ENCODE peak calls at places on chromosomes 1 and 21, in six cellular contexts. P, M, T, F, C and J are unnamed samples.

GRCh38 chr1:102891868-102892625 is 216.3 kb downstream of the COL11A1 start:
- DNase-seq in P (no peak), M (no peak), T (no peak), F (no peak), C (no peak), J (no peak)

GRCh38 chr1:32303358-32303757 is 11.5 kb downstream of the HDAC1 start:
- DNase-seq in P (no peak), M (no peak), T (no peak), F (no peak), C (no peak), J (no peak)

GRCh38 chr1:15280416-15280815 is 33.4 kb downstream of the FHAD1 start:
- DNase-seq in P (no peak), M (no peak), T (no peak), F (no peak), C (no peak), J (no peak)

GRCh38 chr1:157833155-157833554 is 8.5 kb downstream of the CD5L start:
- DNase-seq in P (no peak), M (no peak), T (no peak), F (no peak), C (no peak), J (no peak)

GRCh38 chr1:10678395-10678794 is 118.1 kb downstream of the CASZ1 start:
- DNase-seq in P (no peak), M (no peak), T (no peak), F (no peak), C (no peak), J (no peak)

GRCh38 chr1:25732821-25733220 is 67.2 kb upstream of the SELENON start:
- DNase-seq in P (no peak), M (no peak), T (no peak), F (no peak), C (no peak), J (no peak)

GRCh38 chr1:230073371-230074035 is 6.5 kb downstream of the GALNT2 start:
- DNase-seq in P (no peak), M (no peak), T (no peak), F (no peak), C (no peak), J (no peak)

GRCh38 chr1:234409328-234409727 is 36.1 kb downstream of the COA6 start:
- DNase-seq in P (no peak), M (no peak), T (no peak), F (no peak), C (no peak), J (no peak)

GRCh38 chr1:93708734-93709481 is 27.3 kb upstream of the BCAR3 start:
- DNase-seq in P (no peak), M (no peak), T (no peak), F (no peak), C (no peak), J (no peak)

GRCh38 chr21:37551406-37552355 is 185.1 kb downstream of the DYRK1A start:
- DNase-seq in P (no peak), M (no peak), T (no peak), F (no peak), C (no peak), J (no peak)

GRCh38 chr1:228842094-228842775 is 107.0 kb downstream of the RHOU start:
- DNase-seq in P (peak), M (no peak), T (no peak), F (no peak), C (peak), J (no peak)

GRCh38 chr1:33970148-33970825 is 106.4 kb downstream of the HMGB4 start:
- DNase-seq in P (no peak), M (no peak), T (no peak), F (peak), C (no peak), J (no peak)

GRCh38 chr1:86466986-86467385 is 1.7 kb upstream of the CLCA1 start:
- DNase-seq in P (no peak), M (no peak), T (no peak), F (no peak), C (no peak), J (no peak)

GRCh38 chr1:18234790-18235242 is 127.2 kb downstream of the IGSF21 start:
- DNase-seq in P (peak), M (no peak), T (no peak), F (peak), C (peak), J (peak)

DNA sequence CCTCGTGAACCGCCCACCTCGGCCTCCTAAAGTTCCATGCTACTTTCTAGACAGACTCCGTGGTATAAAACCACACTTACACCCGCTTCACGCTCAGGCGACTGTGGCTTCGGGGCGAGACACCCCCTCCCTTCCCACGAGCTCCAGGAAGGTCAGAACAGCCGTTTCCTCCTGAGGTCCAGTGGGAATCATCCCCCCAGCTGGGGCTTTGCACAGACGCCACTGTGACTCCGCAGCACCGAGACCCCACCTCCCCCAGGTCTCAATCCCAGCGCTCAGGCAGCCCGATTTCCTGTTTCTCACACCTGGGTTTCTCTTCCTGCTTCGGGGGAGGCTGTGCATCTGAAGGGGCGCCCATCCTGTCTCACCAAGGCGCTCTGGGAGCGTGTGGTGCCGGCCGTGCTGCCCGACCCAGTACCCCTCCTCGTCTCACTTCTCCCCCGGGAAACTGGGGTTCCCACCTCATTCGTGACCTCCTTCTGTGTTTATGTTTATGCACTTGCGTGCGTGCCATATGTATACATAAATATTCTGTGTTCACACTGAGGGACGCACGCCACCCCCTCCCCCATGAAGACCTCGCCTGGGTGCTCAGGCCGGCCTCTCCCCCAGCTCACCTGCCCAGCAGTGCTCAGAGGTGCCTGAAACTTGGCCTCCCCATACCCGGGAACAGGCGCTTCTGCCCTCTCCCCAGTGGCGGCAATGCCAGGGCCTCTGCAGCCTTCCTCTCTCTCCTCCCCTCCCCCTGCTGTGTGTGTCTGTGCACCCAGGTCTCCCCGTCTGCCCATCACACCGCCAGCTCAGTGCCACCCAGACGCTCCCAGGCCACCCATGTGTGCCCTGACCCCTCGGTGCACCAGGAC is 14.6 kb downstream of the SLC35E2B start:
- DNase-seq in P (no peak), M (peak), T (no peak), F (peak), C (no peak), J (peak)
- TF ChIP-seq REST in P (no peak), M (no peak), T (no peak), F (no peak), C (no peak), J (no peak)

DNA sequence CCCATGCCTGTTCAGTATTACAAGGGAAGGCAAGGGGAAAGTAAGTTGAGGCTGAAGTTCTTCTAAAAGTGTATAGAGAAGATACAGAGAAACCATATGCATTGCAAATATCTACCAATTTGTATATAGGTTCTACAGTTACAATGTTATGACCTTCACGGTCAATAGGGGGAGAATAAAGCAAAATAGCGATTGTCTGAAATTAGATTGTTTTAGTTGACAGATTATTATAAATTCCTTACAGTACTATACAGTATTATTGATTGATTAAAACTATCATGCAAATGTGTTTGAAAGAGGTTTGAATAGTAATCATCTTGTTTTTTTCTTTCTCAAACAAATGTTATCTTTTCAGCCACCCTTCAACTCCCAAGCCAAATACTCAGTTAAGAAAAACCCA is 13.7 kb upstream of the BRINP3 start:
- DNase-seq in P (no peak), M (no peak), T (no peak), F (no peak), C (no peak), J (no peak)
- TF ChIP-seq CTCF in P (peak), M (no peak), T (no peak), F (peak), C (no peak), J (no peak)

DNA sequence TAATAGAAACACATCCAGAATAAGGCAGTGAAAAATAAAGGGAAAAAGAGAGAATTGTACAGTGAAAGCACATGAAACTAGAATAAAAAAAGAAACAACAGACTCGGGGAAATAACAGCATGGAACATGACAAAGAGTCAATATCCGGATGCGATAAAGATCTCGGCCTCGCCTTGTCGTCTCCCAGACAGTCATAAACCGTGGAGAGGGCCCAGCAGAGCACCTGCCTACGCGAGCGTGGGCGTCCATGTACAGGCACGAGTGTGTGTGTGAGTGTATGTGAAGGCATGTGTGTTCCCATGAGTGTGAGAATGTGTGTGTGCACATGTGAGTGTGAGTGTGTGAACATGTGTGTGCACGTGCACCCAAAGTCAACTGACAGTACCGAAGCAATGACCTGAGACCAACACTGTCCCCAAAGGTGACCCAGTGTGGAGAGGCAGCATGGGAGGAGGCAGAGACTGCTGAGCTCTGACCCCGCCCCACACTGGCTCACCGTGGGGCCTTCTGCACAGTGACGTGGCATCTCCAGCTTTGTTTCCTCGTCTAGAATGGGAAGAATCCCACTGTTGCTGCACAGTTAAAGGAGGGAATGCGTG is 303.6 kb downstream of the NPHP4 start:
- DNase-seq in P (no peak), M (no peak), T (no peak), F (no peak), C (no peak), J (no peak)
- TF ChIP-seq REST in P (no peak), M (no peak), T (no peak), F (no peak), C (no peak), J (no peak)

DNA sequence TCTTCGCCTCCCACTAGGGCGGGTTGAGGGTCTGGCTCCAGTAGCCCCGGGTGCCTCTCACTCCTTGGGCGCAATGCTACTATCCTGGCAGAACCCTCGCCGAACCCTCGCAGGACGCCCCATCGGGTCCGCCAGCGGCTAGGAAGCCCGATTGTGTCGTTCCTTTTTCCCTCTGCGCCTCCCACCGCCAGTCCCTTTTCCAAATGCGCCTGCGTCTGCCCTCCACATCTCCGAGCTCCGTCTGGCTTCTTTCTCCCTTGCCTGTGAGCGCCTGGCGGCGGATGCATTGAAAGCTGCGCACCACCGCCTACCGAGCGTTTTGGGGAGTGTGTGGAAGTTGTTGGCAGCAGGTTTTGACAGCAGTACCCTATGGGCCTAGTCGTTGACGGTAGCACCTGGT is 1.0 kb upstream of the DIRAS3 start:
- DNase-seq in P (no peak), M (no peak), T (no peak), F (peak), C (no peak), J (no peak)
- TF ChIP-seq CTCF in P (no peak), M (no peak), T (no peak), F (peak), C (no peak), J (no peak)

GRCh38 chr21:46394819-46395152 is 63.9 kb upstream of the DIP2A start:
- DNase-seq in P (no peak), M (no peak), T (no peak), F (no peak), C (no peak), J (no peak)
- TF ChIP-seq REST in P (no peak), M (no peak), T (no peak), F (no peak), C (no peak), J (no peak)

DNA sequence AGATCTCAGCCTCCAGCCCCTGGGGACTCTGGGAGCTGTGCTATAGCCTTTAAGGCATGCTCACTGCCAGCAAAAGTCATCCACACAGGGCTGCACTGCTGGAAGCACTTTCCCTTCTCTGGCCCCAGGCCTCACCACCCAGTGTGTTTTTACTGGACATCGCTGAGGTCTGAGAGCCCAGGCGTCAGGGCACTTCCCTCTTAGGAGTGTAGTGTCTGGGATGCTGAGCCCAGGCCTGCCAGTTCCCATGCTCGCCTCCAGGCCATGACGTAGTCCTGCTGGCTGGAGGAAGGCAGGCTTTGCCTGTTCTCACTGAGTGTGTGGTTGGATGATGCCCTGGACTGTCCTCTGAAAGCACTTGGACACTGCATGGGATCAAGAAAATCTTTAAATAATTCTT is 101.2 kb downstream of the GDAP2 start:
- DNase-seq in P (no peak), M (no peak), T (no peak), F (no peak), C (no peak), J (no peak)
- TF ChIP-seq CTCF in P (no peak), M (no peak), T (no peak), F (no peak), C (no peak), J (no peak)

DNA sequence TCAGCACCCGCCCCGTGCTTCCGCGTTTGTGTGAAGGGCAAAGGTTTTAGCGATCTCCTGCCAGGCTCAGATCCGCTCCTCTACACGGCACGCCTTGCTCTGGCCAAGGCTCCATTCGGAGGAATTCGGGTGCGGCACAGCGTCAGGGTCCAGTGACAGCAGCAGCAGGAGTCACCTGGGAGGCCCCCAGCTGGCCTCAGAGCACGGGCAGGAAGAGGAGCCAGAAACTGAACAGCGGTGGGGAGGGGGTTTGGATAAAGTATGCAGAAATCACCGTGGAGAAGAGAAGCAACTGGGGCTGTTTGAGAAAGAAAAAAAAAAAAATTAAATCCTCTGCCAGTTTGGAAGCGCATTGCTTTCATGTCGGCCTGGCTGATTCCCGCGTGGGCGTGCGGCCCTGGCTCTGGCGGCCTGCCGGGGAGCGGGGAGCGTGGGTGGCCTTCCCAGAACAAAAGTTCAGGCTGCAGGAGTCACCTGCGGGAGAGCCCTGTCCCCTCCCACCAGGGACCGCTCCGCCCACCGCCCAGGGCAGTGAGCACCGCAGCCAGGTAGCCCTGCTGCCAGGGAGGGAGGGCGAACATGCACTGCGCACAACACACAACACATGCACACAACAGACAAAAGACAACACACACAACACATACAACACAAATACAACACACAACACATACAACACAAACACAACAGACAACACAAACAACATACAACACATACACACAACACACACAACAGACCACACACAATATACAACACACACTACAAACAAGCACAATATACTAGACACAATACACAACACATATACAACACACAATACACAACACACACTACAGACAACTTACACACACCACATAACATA is 107.6 kb downstream of the ETS2 start:
- DNase-seq in P (peak), M (no peak), T (no peak), F (peak), C (peak), J (no peak)
- TF ChIP-seq REST in P (no peak), M (no peak), T (no peak), F (no peak), C (no peak), J (no peak)